ENCODE peak calls at places on chromosomes 12 and 14, in ten cellular contexts. S is ovary; W is spleen; F is esophagus muscularis mucosa; C is CD8-positive, alpha-beta T cell; R is heart left ventricle; A is astrocyte; Z is foreskin keratinocyte; K is pancreas; L is IMR-90. I is an unnamed sample.

GRCh38 chr14:23578560-23579310 is at the start of gene JPH4:
- DNase-seq in S (peak), W (no peak), F (no peak), C (no peak), R (no peak), A (no peak), Z (no peak), K (no peak), L (no peak), I (no peak)

GRCh38 chr14:23030936-23031335 is 3.8 kb downstream of the PSMB5 start:
- DNase-seq in S (no peak), W (no peak), F (no peak), C (no peak), R (no peak), A (no peak), Z (no peak), K (no peak), L (peak), I (no peak)

GRCh38 chr14:68309121-68309520 is 483.7 kb downstream of the ZFP36L1 start:
- DNase-seq in S (no peak), W (no peak), F (no peak), C (no peak), R (no peak), A (no peak), Z (no peak), K (no peak), L (no peak), I (no peak)

GRCh38 chr12:92304335-92305066 is 158.9 kb upstream of the BTG1 start:
- DNase-seq in S (no peak), W (no peak), F (no peak), C (no peak), R (peak), A (peak), Z (no peak), K (no peak), L (no peak), I (no peak)

GRCh38 chr14:95265106-95266094 is 54.3 kb downstream of the CLMN start:
- DNase-seq in S (no peak), W (no peak), F (no peak), C (no peak), R (no peak), A (peak), Z (peak), K (peak), L (peak), I (peak)

GRCh38 chr14:104349950-104350349 is 211.6 kb downstream of the KIF26A start:
- DNase-seq in S (peak), W (no peak), F (no peak), C (no peak), R (no peak), A (no peak), Z (no peak), K (peak), L (no peak), I (no peak)

GRCh38 chr14:37197421-37198272 is at the start of gene MIPOL1:
- DNase-seq in S (peak), W (peak), F (peak), C (no peak), R (peak), A (peak), Z (peak), K (peak), L (peak), I (peak)

GRCh38 chr14:27712364-27712763 is 1054.2 kb upstream of the FOXG1 start:
- DNase-seq in S (no peak), W (no peak), F (no peak), C (no peak), R (no peak), A (no peak), Z (no peak), K (no peak), L (no peak), I (no peak)

GRCh38 chr12:121038861-121039654 is at the start of gene OASL:
- DNase-seq in S (no peak), W (peak), F (no peak), C (peak), R (peak), A (no peak), Z (peak), K (no peak), L (no peak), I (peak)

GRCh38 chr12:72281145-72281544 is 9.0 kb downstream of the TRHDE start:
- DNase-seq in S (no peak), W (no peak), F (no peak), C (no peak), R (no peak), A (peak), Z (no peak), K (no peak), L (peak), I (no peak)

GRCh38 chr12:26798013-26798412 is 35.0 kb downstream of the ITPR2 start:
- DNase-seq in S (no peak), W (no peak), F (no peak), C (no peak), R (no peak), A (peak), Z (peak), K (no peak), L (peak), I (no peak)

GRCh38 chr12:9910716-9911421 is 21.3 kb downstream of the CLEC2A start:
- DNase-seq in S (no peak), W (no peak), F (no peak), C (no peak), R (no peak), A (no peak), Z (peak), K (no peak), L (no peak), I (no peak)

GRCh38 chr12:121579190-121579791 is 1.5 kb downstream of the KDM2B start:
- DNase-seq in S (peak), W (peak), F (no peak), C (no peak), R (peak), A (no peak), Z (no peak), K (peak), L (no peak), I (no peak)

GRCh38 chr12:131351319-131352028 is 359.4 kb upstream of the SFSWAP start:
- DNase-seq in S (no peak), W (no peak), F (no peak), C (no peak), R (no peak), A (no peak), Z (no peak), K (no peak), L (no peak), I (peak)

GRCh38 chr12:5745251-5745888 is 199.7 kb downstream of the ANO2 start:
- DNase-seq in S (no peak), W (peak), F (peak), C (peak), R (peak), A (no peak), Z (no peak), K (peak), L (peak), I (peak)

GRCh38 chr12:13864081-13864673 is 117.2 kb downstream of the GRIN2B start:
- DNase-seq in S (peak), W (peak), F (no peak), C (no peak), R (peak), A (peak), Z (peak), K (peak), L (peak), I (peak)

GRCh38 chr14:92726135-92726932 is 22.1 kb downstream of the LGMN start:
- DNase-seq in S (no peak), W (no peak), F (no peak), C (no peak), R (peak), A (peak), Z (peak), K (peak), L (peak), I (peak)

DNA sequence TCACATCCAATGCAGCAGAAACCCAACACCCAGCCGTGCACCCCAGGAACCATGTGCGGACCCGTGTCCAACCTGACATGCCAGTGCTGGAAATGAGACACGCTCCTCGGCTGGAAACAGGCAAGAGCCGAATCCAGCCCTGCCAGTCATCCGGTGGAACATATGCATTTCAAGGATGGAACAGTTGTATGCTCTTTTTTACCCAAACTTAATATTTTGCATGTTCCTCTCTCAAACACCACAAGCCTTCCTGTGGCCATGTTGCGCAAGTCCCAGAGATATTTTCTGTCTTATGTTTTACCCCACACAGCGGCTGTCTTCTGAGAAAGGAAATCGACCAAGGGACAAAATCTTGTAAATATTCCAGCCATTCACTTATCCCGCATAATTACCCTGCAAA is 196.9 kb downstream of the BCL11B start:
- DNase-seq in S (no peak), W (no peak), F (peak), C (no peak), R (no peak), A (no peak), Z (no peak), K (no peak), L (no peak), I (no peak)
- TF ChIP-seq CTCF in S (no peak), W (no peak), F (no peak), C (no peak), R (no peak), A (no peak), Z (no peak), K (no peak), L (no peak), I (no peak)

DNA sequence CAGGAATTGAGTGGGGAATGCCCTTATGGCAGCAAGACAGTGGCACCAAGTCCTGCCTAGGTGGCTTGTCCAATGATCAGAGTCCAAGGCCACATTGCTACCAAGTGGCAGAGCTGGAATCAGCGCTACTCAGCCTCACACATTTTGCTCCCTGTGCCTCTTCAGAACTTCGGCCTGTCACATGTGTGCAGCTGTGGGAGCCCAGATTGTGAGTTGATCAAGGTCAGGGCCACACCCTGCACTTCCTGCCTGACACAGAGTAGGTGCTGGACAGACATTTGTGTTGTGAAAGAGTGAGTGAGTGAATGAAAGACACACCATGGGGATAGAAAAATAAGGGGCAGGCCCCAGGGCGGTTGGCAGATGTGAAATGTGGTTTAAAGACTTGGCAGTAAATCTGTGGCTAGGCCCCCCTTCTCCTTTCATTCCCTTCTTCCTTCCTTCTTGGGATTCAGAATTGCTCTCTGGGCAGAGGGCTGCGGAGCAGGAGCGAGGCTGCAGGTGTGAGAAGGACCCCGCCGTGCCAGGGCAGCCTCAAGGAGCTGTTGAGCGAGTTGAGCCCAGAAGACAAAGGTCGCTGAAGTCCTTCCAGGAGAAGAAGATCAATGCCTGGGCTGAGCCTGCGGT is 83.5 kb downstream of the SLC25A47 start:
- DNase-seq in S (no peak), W (peak), F (no peak), C (no peak), R (no peak), A (peak), Z (no peak), K (no peak), L (peak), I (peak)
- H3K27ac ChIP-seq in S (no peak), W (no peak), F (no peak), C (no peak), R (no peak), A (no peak), Z (no peak), K (peak), L (no peak), I (peak)

GRCh38 chr12:18805516-18806248 is 67.8 kb downstream of the CAPZA3 start:
- DNase-seq in S (no peak), W (no peak), F (no peak), C (no peak), R (no peak), A (no peak), Z (no peak), K (no peak), L (no peak), I (no peak)
- TF ChIP-seq CTCF in S (no peak), W (no peak), F (no peak), C (no peak), R (no peak), A (no peak), Z (peak), K (no peak), L (no peak), I (no peak)

DNA sequence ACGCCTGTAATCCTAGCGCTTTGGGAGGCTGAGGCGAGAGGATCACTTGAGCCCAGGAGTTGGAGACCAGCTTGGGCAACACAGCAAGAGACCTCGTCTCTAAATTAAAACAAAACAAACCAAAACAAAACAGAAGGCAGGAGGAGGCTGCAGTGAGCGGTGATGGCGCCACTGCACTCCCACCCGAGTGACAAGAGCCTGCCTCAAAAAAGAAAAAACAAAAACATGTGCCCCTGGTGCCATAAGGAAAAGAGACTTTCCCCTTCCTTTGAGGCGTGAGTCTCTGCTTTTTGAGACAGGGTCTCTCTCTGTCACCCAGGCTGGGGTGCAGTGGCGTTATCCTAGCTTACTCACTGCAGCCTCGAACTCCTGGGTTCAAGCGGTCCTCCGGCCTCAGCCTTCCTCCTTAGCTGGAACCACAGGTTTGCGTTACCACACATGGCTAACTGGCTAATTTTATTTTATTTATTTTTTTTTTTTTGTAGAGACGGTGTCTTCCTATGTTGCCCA is 9.0 kb upstream of the EAPP start:
- DNase-seq in S (no peak), W (peak), F (no peak), C (no peak), R (no peak), A (no peak), Z (no peak), K (no peak), L (no peak), I (no peak)
- H3K27ac ChIP-seq in S (no peak), W (no peak), F (peak), C (no peak), R (no peak), A (no peak), Z (no peak), K (no peak), L (no peak), I (peak)